ENCODE peak calls at places on chromosomes 5 and 9, in eight cellular contexts. Y is EL; O is left ventricle myocardium inferior; W is esophagus muscularis mucosa; B is PC-3; N is stimulated activated CD4-positive, alpha-beta T cell treated with anti-CD3 and anti-CD28 coated beads, Interleukin-4, amount 100 ng/mL, for 4 hours; D is mesenchymal stem cell; H is CD4-positive, alpha-beta T cell. F is an unnamed sample.

GRCh38 chr5:160646033-160646432 is 206.0 kb downstream of the ATP10B start:
- DNase-seq in Y (no peak), O (no peak), W (no peak), B (no peak), N (no peak), D (no peak), H (no peak), F (no peak)

GRCh38 chr9:98142182-98142924 is 23.3 kb upstream of the TRIM14 start:
- DNase-seq in Y (no peak), O (peak; percentile 20), W (no peak), B (peak; percentile 88), N (no peak), D (no peak), H (no peak), F (peak; percentile 82)

GRCh38 chr5:149745212-149745943 is 15.3 kb downstream of the PPARGC1B start:
- DNase-seq in Y (no peak), O (no peak), W (no peak), B (no peak), N (no peak), D (no peak), H (no peak), F (no peak)

GRCh38 chr5:66442951-66443445 is 153.2 kb upstream of the MAST4 start:
- DNase-seq in Y (no peak), O (no peak), W (no peak), B (no peak), N (no peak), D (peak; percentile 38), H (no peak), F (no peak)

GRCh38 chr5:124302504-124302903 is 443.9 kb downstream of the ZNF608 start:
- DNase-seq in Y (peak; percentile 3), O (no peak), W (no peak), B (peak; percentile 6), N (no peak), D (peak; percentile 75), H (no peak), F (no peak)

GRCh38 chr9:5388026-5388806 is 48.5 kb upstream of the RLN1 start:
- DNase-seq in Y (peak; percentile 38), O (no peak), W (no peak), B (no peak), N (no peak), D (peak; percentile 37), H (no peak), F (peak; percentile 35)

GRCh38 chr9:127455299-127455992 is 4.1 kb downstream of the LRSAM1 start:
- DNase-seq in Y (peak; percentile 15), O (peak; percentile 44), W (no peak), B (peak; percentile 49), N (no peak), D (no peak), H (peak; percentile 20), F (peak; percentile 39)

GRCh38 chr5:43606351-43606750 is 3.4 kb downstream of the NNT start:
- DNase-seq in Y (no peak), O (no peak), W (no peak), B (no peak), N (no peak), D (no peak), H (no peak), F (no peak)

GRCh38 chr9:113143432-113144227 is 7.2 kb upstream of the SLC31A2 start:
- DNase-seq in Y (no peak), O (no peak), W (no peak), B (no peak), N (no peak), D (no peak), H (no peak), F (no peak)

GRCh38 chr5:177402271-177403043 is 2.0 kb upstream of the PFN3 start:
- DNase-seq in Y (peak; percentile 71), O (peak; percentile 32), W (no peak), B (peak; percentile 88), N (peak; percentile 70), D (peak; percentile 68), H (peak; percentile 67), F (peak; percentile 85)

GRCh38 chr9:21741151-21741550 is 61.3 kb upstream of the MTAP start:
- DNase-seq in Y (no peak), O (no peak), W (no peak), B (no peak), N (no peak), D (no peak), H (no peak), F (no peak)

GRCh38 chr5:154753792-154754191 is 1.4 kb upstream of the LARP1 start:
- DNase-seq in Y (peak; percentile 85), O (peak; percentile 61), W (no peak), B (no peak), N (no peak), D (peak; percentile 59), H (no peak), F (peak; percentile 44)

GRCh38 chr5:5306696-5307095 is 115.8 kb upstream of the ICE1 start:
- DNase-seq in Y (peak; percentile 93), O (no peak), W (no peak), B (peak; percentile 42), N (no peak), D (no peak), H (no peak), F (peak; percentile 37)

GRCh38 chr9:36486933-36487481 is 85.7 kb upstream of the MELK start:
- DNase-seq in Y (peak; percentile 43), O (peak; percentile 58), W (no peak), B (no peak), N (peak; percentile 35), D (peak; percentile 48), H (peak; percentile 46), F (peak; percentile 53)

GRCh38 chr9:114156311-114156657 is 947 bp downstream of the COL27A1 start:
- DNase-seq in Y (no peak), O (no peak), W (no peak), B (no peak), N (peak; percentile 29), D (no peak), H (no peak), F (no peak)

GRCh38 chr5:169099801-169100734 is 200.9 kb downstream of the SLIT3 start:
- DNase-seq in Y (peak; percentile 8), O (no peak), W (no peak), B (no peak), N (no peak), D (no peak), H (no peak), F (peak; percentile 51)

GRCh38 chr5:111144352-111144930 is 52.3 kb downstream of the WDR36 start:
- DNase-seq in Y (no peak), O (no peak), W (no peak), B (no peak), N (no peak), D (peak; percentile 10), H (no peak), F (peak; percentile 9)

GRCh38 chr9:84697494-84698114 is 28.1 kb downstream of the NTRK2 start:
- DNase-seq in Y (peak; percentile 50), O (peak; percentile 72), W (no peak), B (peak; percentile 46), N (no peak), D (peak; percentile 53), H (peak; percentile 2), F (peak; percentile 81)

GRCh38 chr9:87236546-87236945 is 261.1 kb upstream of the DAPK1 start:
- DNase-seq in Y (no peak), O (no peak), W (no peak), B (no peak), N (no peak), D (no peak), H (no peak), F (no peak)

GRCh38 chr5:10463566-10463965 is 21.9 kb downstream of the ROPN1L start:
- DNase-seq in Y (no peak), O (no peak), W (no peak), B (no peak), N (no peak), D (no peak), H (no peak), F (no peak)

GRCh38 chr9:124281934-124282351 is 24.2 kb downstream of the NEK6 start:
- DNase-seq in Y (no peak), O (no peak), W (no peak), B (no peak), N (no peak), D (peak; percentile 71), H (no peak), F (peak; percentile 92)

GRCh38 chr9:98686961-98687855 is 21.5 kb downstream of the GABBR2 start:
- DNase-seq in Y (no peak), O (no peak), W (no peak), B (no peak), N (no peak), D (no peak), H (no peak), F (no peak)

GRCh38 chr5:14475013-14475412 is 106.6 kb upstream of the OTULINL start:
- DNase-seq in Y (no peak), O (no peak), W (no peak), B (peak; percentile 89), N (no peak), D (no peak), H (no peak), F (no peak)

GRCh38 chr9:91589101-91589553 is 165.5 kb upstream of the NFIL3 start:
- DNase-seq in Y (peak; percentile 31), O (peak; percentile 35), W (peak; percentile 80), B (no peak), N (no peak), D (peak; percentile 30), H (no peak), F (peak; percentile 63)

GRCh38 chr5:32942225-32942989 is 231.3 kb downstream of the NPR3 start:
- DNase-seq in Y (peak; percentile 35), O (no peak), W (no peak), B (peak; percentile 84), N (no peak), D (peak; percentile 18), H (no peak), F (no peak)

GRCh38 chr5:120096413-120096812 is 367.7 kb upstream of the PRR16 start:
- DNase-seq in Y (peak; percentile 67), O (no peak), W (no peak), B (peak; percentile 65), N (no peak), D (peak; percentile 48), H (no peak), F (peak; percentile 25)

GRCh38 chr9:18347381-18348084 is 126.4 kb upstream of the ADAMTSL1 start:
- DNase-seq in Y (peak; percentile 29), O (no peak), W (no peak), B (no peak), N (no peak), D (no peak), H (no peak), F (no peak)

GRCh38 chr5:135425641-135426040 is 21.5 kb downstream of the DCANP1 start:
- DNase-seq in Y (no peak), O (no peak), W (no peak), B (no peak), N (no peak), D (no peak), H (no peak), F (no peak)

GRCh38 chr9:89598926-89599325 is 5.9 kb upstream of the GADD45G start:
- DNase-seq in Y (no peak), O (no peak), W (no peak), B (no peak), N (no peak), D (peak; percentile 23), H (no peak), F (no peak)

GRCh38 chr5:13477118-13477737 is 467.3 kb downstream of the DNAH5 start:
- DNase-seq in Y (peak; percentile 70), O (no peak), W (no peak), B (peak; percentile 92), N (no peak), D (peak; percentile 50), H (no peak), F (peak; percentile 72)

GRCh38 chr9:123418506-123418905 is 62.5 kb downstream of the CRB2 start:
- DNase-seq in Y (no peak), O (no peak), W (no peak), B (no peak), N (no peak), D (no peak), H (no peak), F (no peak)

GRCh38 chr5:174433098-174433497 is 291.3 kb upstream of the MSX2 start:
- DNase-seq in Y (no peak), O (no peak), W (peak; percentile 31), B (no peak), N (no peak), D (no peak), H (no peak), F (no peak)

GRCh38 chr5:126137771-126138474 is 285.3 kb upstream of the GRAMD2B start:
- DNase-seq in Y (peak; percentile 27), O (no peak), W (no peak), B (peak; percentile 25), N (no peak), D (no peak), H (no peak), F (no peak)